ENCODE peak calls at places on chromosome 5, in five cellular contexts. One of them, this sample, is unnamed.

GRCh38 chr5:40429258-40430111 is 250.2 kb upstream of the PTGER4 start:
- DNase-seq in IMR-90: peak; percentile 17
- DNase-seq in neuronal stem cell: no peak
- DNase-seq in H1: no peak
- DNase-seq in mesenchymal stem cell: peak; percentile 7
- DNase-seq in this sample: peak; percentile 59

GRCh38 chr5:163758283-163758711 is 252.9 kb downstream of the MAT2B start:
- DNase-seq in H1: no peak
- DNase-seq in neuronal stem cell: no peak
- DNase-seq in IMR-90: peak; percentile 41
- DNase-seq in mesenchymal stem cell: peak; percentile 1
- DNase-seq in this sample: no peak

GRCh38 chr5:139975942-139976341 is 67.2 kb downstream of the NRG2 start:
- DNase-seq in mesenchymal stem cell: no peak
- DNase-seq in neuronal stem cell: no peak
- DNase-seq in H1: no peak
- DNase-seq in IMR-90: no peak
- DNase-seq in this sample: no peak

GRCh38 chr5:67643531-67643930 is 446.9 kb upstream of the CD180 start:
- DNase-seq in H1: no peak
- DNase-seq in IMR-90: no peak
- DNase-seq in mesenchymal stem cell: no peak
- DNase-seq in neuronal stem cell: no peak
- DNase-seq in this sample: peak; percentile 7

GRCh38 chr5:59328801-59329296 is 564.7 kb downstream of the PDE4D start:
- DNase-seq in neuronal stem cell: no peak
- DNase-seq in mesenchymal stem cell: peak; percentile 45
- DNase-seq in H1: no peak
- DNase-seq in IMR-90: peak; percentile 50
- DNase-seq in this sample: no peak

GRCh38 chr5:90558344-90559192 is at the start of gene ADGRV1:
- DNase-seq in IMR-90: peak; percentile 1
- DNase-seq in H1: peak; percentile 92
- DNase-seq in mesenchymal stem cell: peak; percentile 45
- DNase-seq in neuronal stem cell: peak; percentile 96
- DNase-seq in this sample: peak; percentile 75

GRCh38 chr5:135207866-135208265 is 173.8 kb upstream of the PITX1 start:
- DNase-seq in neuronal stem cell: no peak
- DNase-seq in H1: no peak
- DNase-seq in IMR-90: no peak
- DNase-seq in mesenchymal stem cell: peak; percentile 26
- DNase-seq in this sample: no peak

GRCh38 chr5:159184858-159185381 is 24.4 kb downstream of the RNF145 start:
- DNase-seq in H1: no peak
- DNase-seq in neuronal stem cell: no peak
- DNase-seq in IMR-90: peak; percentile 93
- DNase-seq in mesenchymal stem cell: peak; percentile 87
- DNase-seq in this sample: peak; percentile 68

GRCh38 chr5:135887447-135887864 is 8.2 kb downstream of the IL9 start:
- DNase-seq in H1: peak; percentile 80
- DNase-seq in IMR-90: peak; percentile 69
- DNase-seq in mesenchymal stem cell: peak; percentile 72
- DNase-seq in neuronal stem cell: peak; percentile 64
- DNase-seq in this sample: peak; percentile 61

GRCh38 chr5:147446528-147446927 is 63.3 kb downstream of the DPYSL3 start:
- DNase-seq in neuronal stem cell: no peak
- DNase-seq in IMR-90: peak; percentile 34
- DNase-seq in mesenchymal stem cell: no peak
- DNase-seq in H1: no peak
- DNase-seq in this sample: no peak

GRCh38 chr5:9265391-9266287 is 280.2 kb downstream of the SEMA5A start:
- DNase-seq in H1: peak; percentile 50
- DNase-seq in mesenchymal stem cell: peak; percentile 98
- DNase-seq in IMR-90: peak; percentile 99
- DNase-seq in neuronal stem cell: no peak
- DNase-seq in this sample: peak; percentile 96

GRCh38 chr5:107092695-107093094 is 578.0 kb downstream of the EFNA5 start:
- DNase-seq in H1: no peak
- DNase-seq in neuronal stem cell: no peak
- DNase-seq in mesenchymal stem cell: no peak
- DNase-seq in IMR-90: no peak
- DNase-seq in this sample: peak; percentile 14

GRCh38 chr5:154260224-154260859 is 69.8 kb downstream of the GALNT10 start:
- DNase-seq in IMR-90: no peak
- DNase-seq in mesenchymal stem cell: peak; percentile 45
- DNase-seq in H1: no peak
- DNase-seq in neuronal stem cell: peak; percentile 57
- DNase-seq in this sample: no peak

GRCh38 chr5:134001938-134002731 is 2.6 kb downstream of the VDAC1 start:
- DNase-seq in H1: no peak
- DNase-seq in neuronal stem cell: no peak
- DNase-seq in IMR-90: no peak
- DNase-seq in mesenchymal stem cell: no peak
- DNase-seq in this sample: peak; percentile 65

GRCh38 chr5:75067434-75067833 is 15.1 kb upstream of the GCNT4 start:
- DNase-seq in IMR-90: no peak
- DNase-seq in mesenchymal stem cell: no peak
- DNase-seq in H1: no peak
- DNase-seq in neuronal stem cell: no peak
- DNase-seq in this sample: no peak

GRCh38 chr5:96664669-96665068 is 2.5 kb downstream of the CAST start:
- DNase-seq in neuronal stem cell: no peak
- DNase-seq in IMR-90: no peak
- DNase-seq in H1: no peak
- DNase-seq in mesenchymal stem cell: no peak
- DNase-seq in this sample: no peak

GRCh38 chr5:67432601-67433000 is 236.0 kb upstream of the CD180 start:
- DNase-seq in IMR-90: no peak
- DNase-seq in H1: no peak
- DNase-seq in neuronal stem cell: no peak
- DNase-seq in mesenchymal stem cell: no peak
- DNase-seq in this sample: no peak

GRCh38 chr5:50709471-50709870 is 43.0 kb downstream of the PARP8 start:
- DNase-seq in neuronal stem cell: no peak
- DNase-seq in H1: no peak
- DNase-seq in IMR-90: peak; percentile 64
- DNase-seq in mesenchymal stem cell: peak; percentile 60
- DNase-seq in this sample: peak; percentile 72

GRCh38 chr5:173592050-173592669 is 24.3 kb downstream of the BOD1 start:
- DNase-seq in mesenchymal stem cell: no peak
- DNase-seq in H1: no peak
- DNase-seq in neuronal stem cell: no peak
- DNase-seq in IMR-90: no peak
- DNase-seq in this sample: peak; percentile 48

GRCh38 chr5:108878756-108879155 is 131.1 kb downstream of the FER start:
- DNase-seq in neuronal stem cell: no peak
- DNase-seq in IMR-90: no peak
- DNase-seq in H1: no peak
- DNase-seq in mesenchymal stem cell: no peak
- DNase-seq in this sample: no peak

GRCh38 chr5:137192293-137192743 is 306.8 kb downstream of the SPOCK1 start:
- DNase-seq in neuronal stem cell: no peak
- DNase-seq in mesenchymal stem cell: no peak
- DNase-seq in IMR-90: peak; percentile 73
- DNase-seq in H1: no peak
- DNase-seq in this sample: no peak

GRCh38 chr5:139650689-139651501 is 2.7 kb downstream of the CXXC5 start:
- DNase-seq in neuronal stem cell: no peak
- DNase-seq in mesenchymal stem cell: peak; percentile 74
- DNase-seq in IMR-90: no peak
- DNase-seq in H1: no peak
- DNase-seq in this sample: no peak

GRCh38 chr5:132639706-132640130 is 18.3 kb upstream of the IL13 start:
- DNase-seq in H1: no peak
- DNase-seq in neuronal stem cell: no peak
- DNase-seq in IMR-90: no peak
- DNase-seq in mesenchymal stem cell: no peak
- DNase-seq in this sample: no peak

GRCh38 chr5:33105521-33105941 is 335.2 kb upstream of the TARS1 start:
- DNase-seq in mesenchymal stem cell: peak; percentile 41
- DNase-seq in IMR-90: peak; percentile 82
- DNase-seq in neuronal stem cell: no peak
- DNase-seq in H1: no peak
- DNase-seq in this sample: no peak

GRCh38 chr5:78644741-78645300 is 3.8 kb downstream of the LHFPL2 start:
- DNase-seq in IMR-90: peak; percentile 53
- DNase-seq in H1: no peak
- DNase-seq in mesenchymal stem cell: no peak
- DNase-seq in neuronal stem cell: no peak
- DNase-seq in this sample: no peak

GRCh38 chr5:71865665-71866320 is 146.7 kb downstream of the CARTPT start:
- DNase-seq in IMR-90: no peak
- DNase-seq in mesenchymal stem cell: no peak
- DNase-seq in H1: no peak
- DNase-seq in neuronal stem cell: no peak
- DNase-seq in this sample: no peak

GRCh38 chr5:83035373-83036170 is 41.6 kb downstream of the TMEM167A start:
- DNase-seq in IMR-90: no peak
- DNase-seq in H1: no peak
- DNase-seq in mesenchymal stem cell: peak; percentile 18
- DNase-seq in neuronal stem cell: no peak
- DNase-seq in this sample: no peak

GRCh38 chr5:155402927-155403645 is 389.5 kb downstream of the KIF4B start:
- DNase-seq in H1: no peak
- DNase-seq in IMR-90: no peak
- DNase-seq in neuronal stem cell: no peak
- DNase-seq in mesenchymal stem cell: no peak
- DNase-seq in this sample: no peak

GRCh38 chr5:81904861-81905260 is 67.0 kb upstream of the ATG10 start:
- DNase-seq in IMR-90: peak; percentile 56
- DNase-seq in neuronal stem cell: no peak
- DNase-seq in H1: no peak
- DNase-seq in mesenchymal stem cell: no peak
- DNase-seq in this sample: peak; percentile 50

GRCh38 chr5:153159611-153160010 is 330.9 kb upstream of the GRIA1 start:
- DNase-seq in mesenchymal stem cell: peak; percentile 60
- DNase-seq in IMR-90: no peak
- DNase-seq in H1: no peak
- DNase-seq in neuronal stem cell: no peak
- DNase-seq in this sample: peak; percentile 8

GRCh38 chr5:88707216-88707965 is 175.6 kb downstream of the MEF2C start:
- DNase-seq in IMR-90: peak; percentile 6
- DNase-seq in H1: no peak
- DNase-seq in neuronal stem cell: no peak
- DNase-seq in mesenchymal stem cell: no peak
- DNase-seq in this sample: peak; percentile 52

GRCh38 chr5:3642231-3642630 is 46.6 kb downstream of the IRX1 start:
- DNase-seq in IMR-90: no peak
- DNase-seq in H1: no peak
- DNase-seq in neuronal stem cell: no peak
- DNase-seq in mesenchymal stem cell: no peak
- DNase-seq in this sample: no peak

GRCh38 chr5:61943718-61944117 is 362.3 kb upstream of the KIF2A start:
- DNase-seq in IMR-90: no peak
- DNase-seq in H1: no peak
- DNase-seq in neuronal stem cell: no peak
- DNase-seq in mesenchymal stem cell: no peak
- DNase-seq in this sample: no peak

DNA sequence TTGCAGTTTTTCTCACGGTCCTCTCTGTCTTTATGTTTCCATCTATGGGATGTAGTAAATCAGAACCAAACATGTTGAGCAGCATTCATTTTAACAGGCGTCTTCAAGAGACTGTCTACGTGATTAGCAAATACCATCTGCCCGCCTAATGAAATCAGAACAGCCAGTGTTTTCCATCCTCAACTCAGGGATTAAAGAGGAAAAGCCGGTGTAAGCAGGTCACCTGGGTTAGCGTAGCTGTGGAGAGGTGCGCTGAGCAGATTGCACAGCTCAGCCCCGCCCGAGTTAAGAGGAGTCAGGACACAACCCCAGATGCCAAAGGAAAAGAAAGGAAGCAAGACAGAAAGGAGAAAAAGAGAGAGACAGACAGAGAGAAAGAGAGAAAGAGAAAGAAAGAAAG is 54.3 kb upstream of the ANKRD33B start:
- DNase-seq in IMR-90: no peak
- DNase-seq in H1: no peak
- DNase-seq in neuronal stem cell: no peak
- DNase-seq in mesenchymal stem cell: no peak
- DNase-seq in this sample: peak; percentile 27
- H2BK120ac ChIP-seq in IMR-90: peak overlapping the region; percentile 14
- H2BK120ac ChIP-seq in H1: no peak overlapping the region
- H2BK120ac ChIP-seq in neuronal stem cell: no peak overlapping the region
- H2BK120ac ChIP-seq in mesenchymal stem cell: no peak overlapping the region
- H2BK120ac ChIP-seq in this sample: no peak overlapping the region

GRCh38 chr5:157214399-157214798 is 33.8 kb downstream of the ITK start:
- DNase-seq in IMR-90: no peak
- DNase-seq in mesenchymal stem cell: no peak
- DNase-seq in neuronal stem cell: no peak
- DNase-seq in H1: no peak
- DNase-seq in this sample: no peak
- H3K4me2 ChIP-seq in IMR-90: no peak overlapping the region
- H3K4me2 ChIP-seq in mesenchymal stem cell: no peak overlapping the region
- H3K4me2 ChIP-seq in neuronal stem cell: no peak overlapping the region
- H3K4me2 ChIP-seq in H1: no peak overlapping the region
- H3K4me2 ChIP-seq in this sample: no peak overlapping the region

GRCh38 chr5:142845402-142845901 is 75.3 kb downstream of the ARHGAP26 start:
- DNase-seq in mesenchymal stem cell: no peak
- DNase-seq in H1: no peak
- DNase-seq in neuronal stem cell: no peak
- DNase-seq in IMR-90: no peak
- DNase-seq in this sample: no peak

GRCh38 chr5:142841511-142842255 is 71.5 kb downstream of the ARHGAP26 start:
- DNase-seq in IMR-90: peak; percentile 34
- DNase-seq in neuronal stem cell: peak; percentile 42
- DNase-seq in mesenchymal stem cell: peak; percentile 30
- DNase-seq in H1: no peak
- DNase-seq in this sample: peak; percentile 88

GRCh38 chr5:142840591-142840990 is 70.4 kb downstream of the ARHGAP26 start:
- DNase-seq in IMR-90: no peak
- DNase-seq in H1: no peak
- DNase-seq in neuronal stem cell: no peak
- DNase-seq in mesenchymal stem cell: no peak
- DNase-seq in this sample: no peak

GRCh38 chr5:142844881-142845280 is 74.7 kb downstream of the ARHGAP26 start:
- DNase-seq in IMR-90: no peak
- DNase-seq in mesenchymal stem cell: no peak
- DNase-seq in neuronal stem cell: no peak
- DNase-seq in H1: no peak
- DNase-seq in this sample: no peak

GRCh38 chr5:142843029-142843905 is 73.1 kb downstream of the ARHGAP26 start:
- DNase-seq in neuronal stem cell: no peak
- DNase-seq in mesenchymal stem cell: no peak
- DNase-seq in H1: no peak
- DNase-seq in IMR-90: no peak
- DNase-seq in this sample: no peak
- H3K4me3 ChIP-seq in neuronal stem cell: no peak overlapping the region
- H3K4me3 ChIP-seq in mesenchymal stem cell: no peak overlapping the region
- H3K4me3 ChIP-seq in H1: no peak overlapping the region
- H3K4me3 ChIP-seq in IMR-90: no peak overlapping the region
- H3K4me3 ChIP-seq in this sample: no peak overlapping the region

GRCh38 chr5:179559280-179560252 is 9.2 kb downstream of the RUFY1 start:
- DNase-seq in mesenchymal stem cell: peak; percentile 99
- DNase-seq in IMR-90: peak; percentile 98
- DNase-seq in H1: peak; percentile 91
- DNase-seq in neuronal stem cell: peak; percentile 96
- DNase-seq in this sample: peak; percentile 97
- H2BK120ac ChIP-seq in mesenchymal stem cell: peak overlapping the region; percentile 34
- H2BK120ac ChIP-seq in IMR-90: peak overlapping the region; percentile 38
- H2BK120ac ChIP-seq in H1: peak overlapping the region; percentile 4
- H2BK120ac ChIP-seq in neuronal stem cell: no peak overlapping the region
- H2BK120ac ChIP-seq in this sample: no peak overlapping the region

This sample was measured in trophoblast cell.